ENCODE peak calls at places on chromosomes 16 and 17, in five cellular contexts. S is ovary; O is A673; C is left ventricle myocardium inferior; F is CD8-positive, alpha-beta memory T cell. I is an unnamed sample.

GRCh38 chr16:14186007-14186953 is 115.2 kb downstream of the MRTFB start:
- DNase-seq in C (peak; percentile 31), O (peak; percentile 25), S (no peak), F (no peak), I (peak; percentile 27)

GRCh38 chr16:86396318-86396882 is 113.9 kb upstream of the FOXF1 start:
- DNase-seq in C (no peak), S (no peak), F (no peak), O (peak; percentile 22), I (no peak)

GRCh38 chr17:48270896-48271295 is 159.1 kb downstream of the SKAP1 start:
- DNase-seq in O (no peak), C (no peak), F (no peak), S (no peak), I (no peak)

GRCh38 chr17:416293-417206 is 63.9 kb upstream of the RPH3AL start:
- DNase-seq in F (no peak), C (no peak), O (no peak), S (no peak), I (no peak)

GRCh38 chr17:64393000-64393402 is 2.3 kb upstream of the PECAM1 start:
- DNase-seq in F (peak; percentile 24), C (no peak), S (no peak), O (no peak), I (no peak)

GRCh38 chr17:8820311-8821010 is 21.3 kb upstream of the MFSD6L start:
- DNase-seq in C (no peak), S (no peak), O (no peak), F (no peak), I (no peak)

GRCh38 chr16:3952342-3953131 is 72.0 kb upstream of the CREBBP start:
- DNase-seq in S (no peak), F (no peak), C (peak; percentile 87), O (peak; percentile 83), I (peak; percentile 82)

GRCh38 chr16:29745853-29746345 is at the start of gene C16orf54:
- DNase-seq in F (peak; percentile 89), S (no peak), O (no peak), C (peak; percentile 70), I (peak; percentile 63)

GRCh38 chr16:87465306-87465705 is 27.5 kb downstream of the ZCCHC14 start:
- DNase-seq in F (no peak), C (peak; percentile 71), O (peak; percentile 46), S (peak; percentile 61), I (peak; percentile 76)

GRCh38 chr16:53078247-53078646 is 23.5 kb downstream of the CHD9 start:
- DNase-seq in F (no peak), S (no peak), C (no peak), O (no peak), I (no peak)

GRCh38 chr17:48561894-48562810 is 16.0 kb downstream of the HOXB4 start:
- DNase-seq in C (no peak), F (no peak), O (peak; percentile 60), S (no peak), I (no peak)

GRCh38 chr17:35548978-35549377 is 11.5 kb upstream of the SLFN12L start:
- DNase-seq in S (no peak), C (no peak), F (no peak), O (no peak), I (no peak)

GRCh38 chr16:1884889-1885288 is 12.9 kb upstream of the MEIOB start:
- DNase-seq in F (no peak), C (no peak), S (no peak), O (no peak), I (no peak)

GRCh38 chr17:78529871-78530670 is 47.1 kb downstream of the DNAH17 start:
- DNase-seq in S (no peak), F (no peak), C (no peak), O (no peak), I (no peak)

GRCh38 chr16:88292007-88292940 is 90.5 kb upstream of the ZNF469 start:
- DNase-seq in C (peak; percentile 5), S (no peak), O (no peak), F (no peak), I (no peak)

GRCh38 chr17:44149750-44150329 is 8.1 kb downstream of the HROB start:
- DNase-seq in O (no peak), C (no peak), S (no peak), F (no peak), I (no peak)

GRCh38 chr16:31010539-31010938 is at the start of gene STX1B:
- DNase-seq in S (no peak), O (peak; percentile 35), F (peak; percentile 13), C (no peak), I (no peak)

GRCh38 chr17:73336613-73337400 is 25.0 kb upstream of the CDC42EP4 start:
- DNase-seq in S (no peak), C (no peak), F (no peak), O (no peak), I (no peak)

GRCh38 chr16:67349172-67349571 is 22.6 kb downstream of the LRRC36 start:
- DNase-seq in S (no peak), C (no peak), F (no peak), O (peak; percentile 29), I (no peak)

GRCh38 chr16:12340151-12340733 is 363.7 kb downstream of the SNX29 start:
- DNase-seq in S (no peak), F (no peak), O (no peak), C (no peak), I (no peak)

GRCh38 chr17:44118427-44119050 is 4.9 kb downstream of the HDAC5 start:
- DNase-seq in S (no peak), O (no peak), C (no peak), F (no peak), I (no peak)

GRCh38 chr16:1347962-1348361 is 3.7 kb downstream of the TSR3 start:
- DNase-seq in S (no peak), O (no peak), C (no peak), F (no peak), I (no peak)

GRCh38 chr17:67019126-67019507 is 25.2 kb upstream of the CACNG1 start:
- DNase-seq in F (no peak), O (no peak), S (no peak), C (no peak), I (no peak)

GRCh38 chr17:26792486-26792885 is 501.4 kb upstream of the WSB1 start:
- DNase-seq in C (no peak), O (no peak), F (no peak), S (no peak), I (no peak)

GRCh38 chr17:57016764-57017116 is 38.8 kb downstream of the SCPEP1 start:
- DNase-seq in O (no peak), C (no peak), F (no peak), S (no peak), I (no peak)

GRCh38 chr17:18980682-18981384 is 23.7 kb downstream of the FAM83G start:
- DNase-seq in O (no peak), F (no peak), S (no peak), C (no peak), I (no peak)

GRCh38 chr16:66618588-66618987 is 14.1 kb downstream of the CMTM3 start:
- DNase-seq in F (no peak), C (no peak), S (peak; percentile 34), O (no peak), I (no peak)

GRCh38 chr16:81324808-81325207 is 10.0 kb downstream of the GAN start:
- DNase-seq in C (no peak), S (no peak), F (no peak), O (no peak), I (no peak)

DNA sequence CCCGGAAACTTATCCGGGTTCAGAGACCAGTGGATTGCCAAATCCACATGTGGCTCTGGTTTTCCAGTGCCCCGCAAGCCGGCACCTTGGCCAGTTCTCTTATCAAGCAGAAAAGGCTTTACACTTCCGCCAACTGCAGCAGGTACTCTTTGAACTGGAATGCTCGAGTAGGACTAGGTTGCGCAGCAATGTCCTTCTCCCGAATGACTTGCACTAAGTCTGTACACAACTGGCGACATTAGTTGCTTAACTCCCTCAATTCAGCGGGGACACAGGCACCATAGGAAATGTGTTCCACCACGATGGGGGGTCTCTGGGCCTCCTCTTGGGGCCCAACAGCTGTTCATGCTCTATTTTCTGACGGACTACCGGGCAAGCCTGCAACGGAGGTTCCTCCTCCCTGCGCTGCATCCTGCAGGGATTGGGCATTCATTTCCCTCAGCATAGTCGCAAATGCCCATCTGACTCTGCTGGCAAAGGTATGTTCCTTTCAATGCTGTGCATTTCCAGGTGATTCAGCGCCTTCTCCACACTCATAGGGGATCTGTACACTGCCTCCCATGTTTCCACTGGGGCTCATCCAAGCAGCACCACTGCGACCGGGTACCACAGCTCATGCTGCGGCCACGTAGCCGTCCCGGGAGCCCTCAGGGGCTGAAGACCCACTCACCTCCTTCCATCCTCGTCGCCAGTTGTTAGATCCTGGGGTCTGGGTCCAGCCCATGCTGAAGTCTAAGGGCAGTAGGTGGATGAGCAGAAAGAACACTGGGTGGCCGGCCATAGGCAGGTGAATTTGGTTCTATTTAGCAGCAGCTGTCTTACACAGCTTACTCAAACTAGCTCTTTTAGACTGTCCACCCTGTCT is 34.2 kb upstream of the APPBP2 start:
- DNase-seq in C (no peak), O (no peak), F (no peak), S (no peak), I (no peak)
- H3K4me3 ChIP-seq in C (no peak overlapping the region), O (no peak overlapping the region), F (no peak overlapping the region), S (no peak overlapping the region), I (no peak overlapping the region)

DNA sequence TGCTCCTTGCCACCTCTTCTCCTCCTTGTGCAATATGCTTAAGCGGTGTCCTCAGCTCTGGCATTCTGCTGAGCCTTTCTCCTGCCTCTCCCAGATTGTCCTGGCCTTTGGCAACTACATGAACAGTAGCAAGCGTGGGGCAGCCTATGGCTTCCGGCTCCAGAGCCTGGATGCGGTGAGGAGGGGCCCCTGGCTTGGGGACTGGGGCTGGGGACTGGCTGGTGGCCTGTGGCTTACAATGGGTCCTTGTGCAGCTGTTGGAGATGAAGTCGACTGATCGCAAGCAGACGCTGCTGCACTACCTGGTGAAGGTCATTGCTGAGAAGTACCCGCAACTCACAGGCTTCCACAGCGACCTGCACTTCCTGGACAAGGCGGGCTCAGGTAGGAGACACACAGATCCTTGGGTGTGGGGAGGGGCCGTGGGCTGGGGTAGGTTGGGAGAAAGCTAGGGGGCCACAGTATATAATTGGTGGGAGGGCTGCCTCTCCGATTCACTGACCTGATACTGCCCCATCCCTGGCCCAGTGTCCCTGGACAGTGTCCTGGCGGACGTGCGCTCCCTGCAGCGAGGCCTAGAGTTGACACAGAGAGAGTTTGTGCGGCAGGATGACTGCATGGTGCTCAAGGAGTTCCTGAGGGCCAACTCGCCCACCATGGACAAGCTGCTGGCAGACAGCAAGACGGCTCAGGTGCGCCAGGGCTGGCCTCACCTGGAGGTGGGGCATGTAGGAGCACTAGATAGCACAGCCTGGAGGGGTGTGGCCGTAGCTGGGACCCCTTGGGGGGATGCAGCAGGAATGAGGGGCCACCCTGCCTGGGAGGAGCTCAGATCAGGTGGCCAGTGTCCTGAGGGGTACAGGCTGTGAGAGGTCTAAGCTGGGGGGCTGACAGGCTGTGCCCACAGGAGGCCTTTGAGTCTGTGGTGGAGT is 16.9 kb downstream of the SPATA32 start:
- DNase-seq in F (no peak), S (no peak), O (no peak), C (no peak), I (no peak)
- H3K36me3 ChIP-seq in F (peaks cover 58% of the 10 kb centered on the region), S (no peaks in the 10 kb centered on the region), O (no peaks in the 10 kb centered on the region), C (peaks cover 26% of the 10 kb centered on the region), I (no peaks in the 10 kb centered on the region)

GRCh38 chr17:77449908-77450741 is 309.4 kb downstream of the SEC14L1 start:
- DNase-seq in O (peak; percentile 60), S (peak; percentile 90), C (peak; percentile 86), F (no peak), I (peak; percentile 85)
- H3K27ac ChIP-seq in O (peak overlapping the region; percentile 77), S (peak overlapping the region; percentile 84), C (peak overlapping the region; percentile 86), F (peak overlapping the region; percentile 21), I (peak overlapping the region; percentile 68)

GRCh38 chr17:7437369-7437863 is 1.9 kb upstream of the FGF11 start:
- DNase-seq in C (no peak), F (no peak), O (no peak), S (peak; percentile 55), I (no peak)
- H3K4me3 ChIP-seq in C (peak overlapping the region; percentile 69), F (peak overlapping the region; percentile 5), O (peak overlapping the region; percentile 90), S (peak overlapping the region; percentile 9), I (peak overlapping the region; percentile 44)

I was measured in heart right ventricle.